ENCODE peak calls at places on chromosomes 5 and 9, in seven cellular contexts. J is T47D, L is SK-N-SH, Q is amygdala, K is AG10803, M is astrocyte of the spinal cord, P is T-helper 1 cell. Y is an unnamed sample.

GRCh38 chr5:140261403-140262171 is 41.3 kb downstream of the PFDN1 start:
- DNase-seq in Q (peak; percentile 60), J (peak; percentile 39), L (no peak), M (peak; percentile 85), P (no peak), K (peak; percentile 85), Y (peak; percentile 92)

GRCh38 chr5:107469485-107469884 is 201.3 kb downstream of the EFNA5 start:
- DNase-seq in Q (no peak), L (no peak), K (peak; percentile 73), J (no peak), P (no peak), M (peak; percentile 93), Y (peak; percentile 84)

GRCh38 chr9:123649909-123650308 is 280.0 kb downstream of the DENND1A start:
- DNase-seq in Q (no peak), L (no peak), M (no peak), K (no peak), P (no peak), J (no peak), Y (no peak)

GRCh38 chr9:89309608-89310485 is 1.1 kb upstream of the CKS2 start:
- DNase-seq in J (no peak), K (no peak), L (peak; percentile 11), M (no peak), P (no peak), Q (no peak), Y (no peak)

GRCh38 chr9:13665418-13666066 is 386.1 kb upstream of the MPDZ start:
- DNase-seq in K (peak; percentile 30), L (no peak), M (peak; percentile 26), J (no peak), P (no peak), Q (no peak), Y (peak; percentile 45)

GRCh38 chr5:14528115-14528514 is 53.5 kb upstream of the OTULINL start:
- DNase-seq in L (no peak), Q (no peak), K (no peak), J (no peak), M (no peak), P (no peak), Y (no peak)

GRCh38 chr5:32172908-32173393 is 1.2 kb downstream of the GOLPH3 start:
- DNase-seq in P (no peak), L (no peak), M (peak; percentile 68), K (no peak), Q (no peak), J (peak; percentile 16), Y (no peak)

GRCh38 chr9:75027187-75028107 is 646 bp downstream of the CARNMT1 start:
- DNase-seq in Q (peak; percentile 59), K (peak; percentile 33), J (peak; percentile 20), L (peak; percentile 85), M (peak; percentile 46), P (peak; percentile 32), Y (peak; percentile 73)

GRCh38 chr5:98425626-98426025 is 347.8 kb upstream of the RGMB start:
- DNase-seq in P (no peak), J (no peak), M (no peak), Q (peak; percentile 4), L (no peak), K (peak; percentile 48), Y (peak; percentile 15)

GRCh38 chr9:93898502-93899426 is 56.4 kb downstream of the BARX1 start:
- DNase-seq in M (no peak), K (no peak), P (no peak), L (peak; percentile 4), Q (no peak), J (no peak), Y (no peak)

GRCh38 chr9:129949821-129950220 is 93.2 kb downstream of the FNBP1 start:
- DNase-seq in K (no peak), M (no peak), J (no peak), P (no peak), Q (no peak), L (peak; percentile 36), Y (no peak)

GRCh38 chr9:76441551-76442322 is 17.2 kb upstream of the GCNT1 start:
- DNase-seq in L (no peak), P (no peak), J (no peak), Q (no peak), M (peak; percentile 90), K (peak; percentile 26), Y (peak; percentile 59)

GRCh38 chr5:83564069-83564749 is 92.7 kb downstream of the VCAN start:
- DNase-seq in M (peak; percentile 65), K (peak; percentile 62), P (no peak), J (peak; percentile 22), L (peak; percentile 13), Q (no peak), Y (peak; percentile 81)

GRCh38 chr9:73911814-73912213 is 585.3 kb upstream of the RORB start:
- DNase-seq in Q (no peak), J (no peak), L (no peak), P (no peak), K (no peak), M (no peak), Y (peak; percentile 19)

GRCh38 chr5:170105643-170106611 is at the start of gene FOXI1:
- DNase-seq in Q (no peak), M (no peak), L (peak; percentile 44), K (no peak), J (no peak), P (no peak), Y (no peak)

GRCh38 chr5:142736247-142736632 is 33.9 kb upstream of the ARHGAP26 start:
- DNase-seq in K (no peak), P (no peak), Q (no peak), L (no peak), M (no peak), J (no peak), Y (no peak)

GRCh38 chr9:137988701-137989100 is 111.1 kb downstream of the CACNA1B start:
- DNase-seq in M (no peak), Q (no peak), P (no peak), J (no peak), L (no peak), K (no peak), Y (no peak)

GRCh38 chr9:138050472-138051330 is 173.1 kb downstream of the CACNA1B start:
- DNase-seq in P (no peak), L (peak; percentile 16), K (no peak), Q (no peak), J (no peak), M (no peak), Y (no peak)

GRCh38 chr9:85978496-85978895 is 37.5 kb downstream of the NAA35 start:
- DNase-seq in Q (no peak), K (no peak), P (no peak), L (no peak), M (no peak), J (no peak), Y (no peak)

GRCh38 chr5:52831776-52832511 is 44.2 kb downstream of the ITGA1 start:
- DNase-seq in J (no peak), M (no peak), Q (no peak), K (no peak), L (no peak), P (no peak), Y (no peak)

GRCh38 chr5:160432188-160432587 is 10.5 kb downstream of the PTTG1 start:
- DNase-seq in Q (no peak), M (no peak), J (no peak), P (no peak), L (no peak), K (no peak), Y (no peak)

GRCh38 chr5:158108177-158108576 is 249.2 kb upstream of the CLINT1 start:
- DNase-seq in Q (no peak), P (no peak), K (no peak), L (no peak), J (no peak), M (no peak), Y (no peak)

GRCh38 chr5:174723979-174724483 is 351 bp upstream of the MSX2 start:
- DNase-seq in Q (no peak), P (no peak), L (peak; percentile 55), J (no peak), M (peak; percentile 35), K (no peak), Y (peak; percentile 60)

GRCh38 chr5:79924936-79925893 is 65.8 kb downstream of the MTX3 start:
- DNase-seq in P (no peak), K (peak; percentile 59), M (no peak), J (peak; percentile 13), L (no peak), Q (no peak), Y (peak; percentile 32)

GRCh38 chr5:107294669-107295068 is 376.1 kb downstream of the EFNA5 start:
- DNase-seq in L (no peak), P (no peak), Q (no peak), K (no peak), M (no peak), J (no peak), Y (peak; percentile 40)

GRCh38 chr5:59038169-59039002 is 455.5 kb downstream of the RAB3C start:
- DNase-seq in K (peak; percentile 14), P (no peak), J (no peak), L (no peak), M (peak; percentile 27), Q (peak; percentile 20), Y (peak; percentile 25)

GRCh38 chr9:2299843-2300205 is 284.7 kb downstream of the SMARCA2 start:
- DNase-seq in L (no peak), Q (no peak), J (no peak), M (no peak), P (no peak), K (no peak), Y (no peak)

GRCh38 chr5:95738834-95739233 is 7.7 kb downstream of the RHOBTB3 start:
- DNase-seq in K (no peak), P (no peak), Q (no peak), L (no peak), M (no peak), J (no peak), Y (no peak)

GRCh38 chr5:156951354-156951753 is 11.7 kb downstream of the TIMD4 start:
- DNase-seq in Q (no peak), M (no peak), K (no peak), J (no peak), P (no peak), L (no peak), Y (no peak)

GRCh38 chr5:31186672-31187267 is 6.7 kb upstream of the CDH6 start:
- DNase-seq in K (peak; percentile 40), Q (no peak), J (peak; percentile 43), P (no peak), M (peak; percentile 63), L (peak; percentile 37), Y (peak; percentile 83)

Y was measured in adipocyte.